ENCODE peak calls at places on chromosome 10, in seven cellular contexts. G is mesendoderm; H is posterior cingulate gyrus; Q is C1 segment of cervical spinal cord; N is heart right ventricle; T is NCI-H1092 treated with DMSO at 0.1 percent for 48 hours; V is activated CD4-positive, CD25-positive, alpha-beta regulatory T cell. Z is an unnamed sample.

GRCh38 chr10:93336110-93336509 is 146.0 kb downstream of the MYOF start:
- DNase-seq in H (no peak), G (no peak), Q (no peak), V (no peak), T (no peak), N (no peak), Z (no peak)

GRCh38 chr10:133377818-133378250 is 1.2 kb upstream of the PAOX start:
- DNase-seq in T (no peak), G (no peak), H (no peak), V (no peak), N (no peak), Q (no peak), Z (no peak)

GRCh38 chr10:49309691-49310371 is 10.9 kb downstream of the C10orf71 start:
- DNase-seq in G (no peak), T (no peak), Q (no peak), N (no peak), V (no peak), H (no peak), Z (no peak)

GRCh38 chr10:86344714-86345161 is 21.9 kb downstream of the GRID1 start:
- DNase-seq in T (peak; percentile 15), N (no peak), V (no peak), H (peak; percentile 7), Q (no peak), G (no peak), Z (no peak)

GRCh38 chr10:8130973-8131911 is 76.8 kb downstream of the GATA3 start:
- DNase-seq in H (no peak), T (no peak), V (no peak), G (no peak), N (no peak), Q (no peak), Z (no peak)

GRCh38 chr10:78405781-78406180 is 372.1 kb downstream of the RPS24 start:
- DNase-seq in H (no peak), Q (no peak), T (no peak), G (no peak), N (no peak), V (no peak), Z (no peak)

GRCh38 chr10:46543379-46544014 is 13.0 kb downstream of the GPRIN2 start:
- DNase-seq in Q (no peak), N (no peak), G (no peak), V (no peak), T (no peak), H (peak; percentile 9), Z (peak; percentile 12)

GRCh38 chr10:97502916-97503315 is 4.2 kb downstream of the UBTD1 start:
- DNase-seq in T (no peak), G (no peak), Q (no peak), V (no peak), H (no peak), N (no peak), Z (no peak)

GRCh38 chr10:34730726-34731125 is 84.4 kb downstream of the PARD3 start:
- DNase-seq in N (no peak), G (no peak), Q (no peak), T (no peak), H (no peak), V (no peak), Z (no peak)

GRCh38 chr10:52419281-52419680 is 105.2 kb downstream of the DKK1 start:
- DNase-seq in G (no peak), Q (no peak), H (no peak), N (no peak), T (no peak), V (no peak), Z (no peak)

Z was measured in testis.